ENCODE peak calls at places on chromosomes 16 and 17, in four cellular contexts. One of them, this sample, is unnamed.

GRCh38 chr16:67528222-67528869 is at the start of gene RIPOR1:
- DNase-seq in H1: no peak
- DNase-seq in A549: peak
- DNase-seq in HepG2: peak
- DNase-seq in this sample: peak

GRCh38 chr16:85457366-85457765 is 155.8 kb upstream of the GSE1 start:
- DNase-seq in HepG2: no peak
- DNase-seq in A549: no peak
- DNase-seq in H1: no peak
- DNase-seq in this sample: no peak

GRCh38 chr16:29877266-29877961 is 14.4 kb upstream of the CDIPT start:
- DNase-seq in H1: peak
- DNase-seq in A549: peak
- DNase-seq in HepG2: no peak
- DNase-seq in this sample: peak

GRCh38 chr16:56838622-56839337 is 26.2 kb upstream of the SLC12A3 start:
- DNase-seq in HepG2: peak
- DNase-seq in H1: no peak
- DNase-seq in A549: no peak
- DNase-seq in this sample: no peak

GRCh38 chr16:61823326-61823725 is 212.9 kb downstream of the CDH8 start:
- DNase-seq in H1: no peak
- DNase-seq in HepG2: no peak
- DNase-seq in A549: no peak
- DNase-seq in this sample: no peak

GRCh38 chr16:14548933-14549788 is 80.9 kb downstream of the PARN start:
- DNase-seq in H1: peak
- DNase-seq in A549: no peak
- DNase-seq in HepG2: peak
- DNase-seq in this sample: no peak

GRCh38 chr17:40436631-40437030 is 6.6 kb upstream of the IGFBP4 start:
- DNase-seq in H1: no peak
- DNase-seq in HepG2: no peak
- DNase-seq in A549: no peak
- DNase-seq in this sample: no peak

GRCh38 chr16:35911899-35912298 is 2452.5 kb downstream of the TP53TG3F start:
- DNase-seq in HepG2: no peak
- DNase-seq in A549: no peak
- DNase-seq in H1: no peak
- DNase-seq in this sample: no peak

GRCh38 chr17:59365383-59365981 is 34.0 kb downstream of the YPEL2 start:
- DNase-seq in H1: no peak
- DNase-seq in HepG2: peak
- DNase-seq in A549: no peak
- DNase-seq in this sample: peak

GRCh38 chr16:27238016-27238587 is 30.5 kb downstream of the NSMCE1 start:
- DNase-seq in HepG2: no peak
- DNase-seq in A549: no peak
- DNase-seq in H1: no peak
- DNase-seq in this sample: peak

GRCh38 chr16:85389679-85390470 is 223.2 kb upstream of the GSE1 start:
- DNase-seq in HepG2: no peak
- DNase-seq in A549: no peak
- DNase-seq in H1: no peak
- DNase-seq in this sample: no peak

GRCh38 chr17:38507436-38507835 is 79.2 kb downstream of the ARHGAP23 start:
- DNase-seq in H1: no peak
- DNase-seq in HepG2: no peak
- DNase-seq in A549: no peak
- DNase-seq in this sample: no peak

GRCh38 chr17:42843358-42843934 is 934 bp upstream of the AOC2 start:
- DNase-seq in A549: peak
- DNase-seq in H1: no peak
- DNase-seq in HepG2: peak
- DNase-seq in this sample: peak

GRCh38 chr17:41697122-41697962 is 8.7 kb downstream of the EIF1 start:
- DNase-seq in A549: no peak
- DNase-seq in H1: no peak
- DNase-seq in HepG2: no peak
- DNase-seq in this sample: no peak

GRCh38 chr17:40686192-40686591 is 17.4 kb downstream of the KRT24 start:
- DNase-seq in H1: no peak
- DNase-seq in HepG2: no peak
- DNase-seq in A549: no peak
- DNase-seq in this sample: no peak

GRCh38 chr17:17385502-17385901 is 82.3 kb downstream of the NT5M start:
- DNase-seq in A549: no peak
- DNase-seq in H1: no peak
- DNase-seq in HepG2: no peak
- DNase-seq in this sample: no peak

GRCh38 chr16:16033208-16033717 is 83.8 kb downstream of the ABCC1 start:
- DNase-seq in HepG2: no peak
- DNase-seq in A549: no peak
- DNase-seq in H1: no peak
- DNase-seq in this sample: no peak

GRCh38 chr17:59329558-59330313 is 1.7 kb upstream of the YPEL2 start:
- DNase-seq in A549: peak
- DNase-seq in H1: peak
- DNase-seq in HepG2: peak
- DNase-seq in this sample: peak

GRCh38 chr17:978110-979093 is 1.2 kb downstream of the NXN start:
- DNase-seq in H1: no peak
- DNase-seq in A549: no peak
- DNase-seq in HepG2: no peak
- DNase-seq in this sample: no peak

DNA sequence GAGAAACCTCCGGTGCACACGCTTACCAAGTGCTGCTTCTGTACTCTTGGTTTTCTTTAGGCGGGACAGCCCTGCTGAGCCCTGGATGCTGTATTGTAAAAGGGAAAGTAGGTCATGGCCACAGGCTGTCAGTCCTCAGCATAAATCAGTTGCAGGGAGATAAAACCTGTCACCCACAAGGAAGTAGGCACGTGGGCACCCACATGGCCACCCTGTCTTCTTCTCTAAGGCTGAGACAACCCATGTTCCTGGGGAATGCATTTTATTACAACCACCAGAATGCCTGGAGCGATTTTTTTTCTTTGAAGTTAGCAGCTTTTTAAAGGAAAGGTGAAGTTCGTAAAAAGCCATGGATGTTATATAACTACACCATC is 59.3 kb downstream of the ASIC2 start:
- DNase-seq in HepG2: no peak
- DNase-seq in A549: no peak
- DNase-seq in H1: no peak
- DNase-seq in this sample: no peak
- TF ChIP-seq EP300 in HepG2: no peak
- TF ChIP-seq EP300 in A549: no peak
- TF ChIP-seq EP300 in H1: no peak
- TF ChIP-seq EP300 in this sample: no peak

DNA sequence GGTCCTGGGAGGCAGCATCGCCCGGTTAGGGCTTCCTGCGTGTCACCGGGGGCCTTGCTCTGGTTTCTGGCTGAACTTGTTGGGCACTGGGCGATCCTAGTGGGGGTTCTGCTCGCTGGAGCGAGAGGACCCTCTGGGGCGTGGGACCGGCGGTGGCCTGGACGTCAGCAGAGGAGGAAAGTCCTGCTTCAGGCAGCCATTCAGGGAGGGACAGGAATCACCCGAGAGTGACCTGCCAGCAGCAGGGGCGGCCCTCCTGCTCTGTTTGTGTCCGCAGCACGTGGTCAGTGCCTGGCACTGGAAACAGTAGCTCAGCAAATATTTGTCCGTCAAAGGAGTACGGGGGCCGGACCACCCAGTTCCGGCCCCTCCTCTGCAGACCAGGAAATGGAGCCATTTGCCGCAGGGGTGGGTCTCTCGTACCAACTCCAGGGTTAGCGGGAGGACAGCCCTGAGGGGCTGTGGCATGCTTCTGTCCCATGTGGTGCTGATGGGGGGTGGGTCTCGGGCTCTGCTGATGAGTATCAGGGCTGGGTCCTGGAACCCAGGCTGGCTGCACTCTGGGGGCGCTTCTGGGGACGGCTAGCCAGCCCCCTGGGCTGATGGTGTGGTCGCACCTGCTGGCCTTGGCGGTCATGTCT is 48.3 kb downstream of the BAIAP2 start:
- DNase-seq in H1: no peak
- DNase-seq in A549: no peak
- DNase-seq in HepG2: peak
- DNase-seq in this sample: no peak
- TF ChIP-seq MAFK in H1: no peak
- TF ChIP-seq MAFK in A549: no peak
- TF ChIP-seq MAFK in HepG2: peak
- TF ChIP-seq MAFK in this sample: no peak

GRCh38 chr17:78272181-78272913 is 40.9 kb downstream of the TMEM235 start:
- DNase-seq in HepG2: no peak
- DNase-seq in H1: no peak
- DNase-seq in A549: no peak
- DNase-seq in this sample: peak
- TF ChIP-seq EP300 in HepG2: no peak
- TF ChIP-seq EP300 in H1: no peak
- TF ChIP-seq EP300 in A549: no peak
- TF ChIP-seq EP300 in this sample: peak

GRCh38 chr17:7326186-7326585 is 2.9 kb downstream of the NEURL4 start:
- DNase-seq in H1: no peak
- DNase-seq in HepG2: no peak
- DNase-seq in A549: no peak
- DNase-seq in this sample: no peak
- TF ChIP-seq MAFK in H1: no peak
- TF ChIP-seq MAFK in HepG2: no peak
- TF ChIP-seq MAFK in A549: no peak
- TF ChIP-seq MAFK in this sample: no peak

DNA sequence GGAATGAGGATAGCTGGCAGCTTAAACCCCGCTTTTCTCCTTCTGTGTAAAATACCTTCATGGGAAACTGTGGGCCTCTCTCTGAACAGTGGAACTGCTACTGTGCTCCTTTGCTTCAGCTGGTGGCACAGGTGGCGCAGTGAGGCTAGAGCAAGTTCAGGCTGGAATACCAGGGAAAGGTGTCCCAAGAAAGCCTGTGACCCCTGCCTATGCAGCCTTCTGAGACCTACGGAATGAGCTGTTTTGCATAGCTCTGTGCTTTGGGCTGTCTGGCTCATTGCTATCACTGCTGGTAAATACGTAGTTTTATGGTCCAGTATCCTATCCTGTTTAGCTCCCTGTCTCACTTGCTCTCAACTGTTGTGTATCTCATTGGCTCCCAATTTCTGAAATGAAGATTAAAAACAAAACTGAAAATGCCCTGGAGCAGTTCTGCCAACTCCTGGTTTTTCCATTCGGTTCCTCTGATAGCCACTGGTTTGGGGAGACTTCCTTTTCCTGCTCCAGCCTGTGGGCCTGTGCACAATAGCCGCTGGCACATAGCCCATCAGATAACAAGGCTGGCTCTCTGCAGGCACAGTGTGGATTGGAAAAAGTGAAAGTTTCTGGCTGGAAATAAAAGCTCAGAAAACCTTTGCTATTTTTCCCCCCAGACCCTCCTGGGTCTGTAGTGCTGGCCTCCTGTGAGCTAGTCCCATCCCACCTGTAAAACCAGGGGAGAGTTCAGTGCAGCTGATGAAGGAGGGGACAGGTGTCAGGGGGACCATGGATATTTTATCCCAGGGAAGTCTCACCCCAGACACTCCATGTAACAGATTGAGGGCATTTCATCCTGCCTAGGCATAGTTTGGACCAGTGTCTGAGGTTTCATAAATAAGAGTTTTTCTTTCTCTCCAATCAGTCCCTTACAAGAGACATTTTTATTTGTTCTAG is 24.1 kb downstream of the LIMD2 start:
- DNase-seq in A549: no peak
- DNase-seq in HepG2: peak
- DNase-seq in H1: no peak
- DNase-seq in this sample: peak
- TF ChIP-seq EP300 in A549: no peak
- TF ChIP-seq EP300 in HepG2: no peak
- TF ChIP-seq EP300 in H1: no peak
- TF ChIP-seq EP300 in this sample: peak

GRCh38 chr16:12027091-12027490 is 50.6 kb downstream of the SNX29 start:
- DNase-seq in H1: peak
- DNase-seq in HepG2: no peak
- DNase-seq in A549: no peak
- DNase-seq in this sample: no peak
- TF ChIP-seq MAFK in H1: no peak
- TF ChIP-seq MAFK in HepG2: no peak
- TF ChIP-seq MAFK in A549: no peak
- TF ChIP-seq MAFK in this sample: no peak

DNA sequence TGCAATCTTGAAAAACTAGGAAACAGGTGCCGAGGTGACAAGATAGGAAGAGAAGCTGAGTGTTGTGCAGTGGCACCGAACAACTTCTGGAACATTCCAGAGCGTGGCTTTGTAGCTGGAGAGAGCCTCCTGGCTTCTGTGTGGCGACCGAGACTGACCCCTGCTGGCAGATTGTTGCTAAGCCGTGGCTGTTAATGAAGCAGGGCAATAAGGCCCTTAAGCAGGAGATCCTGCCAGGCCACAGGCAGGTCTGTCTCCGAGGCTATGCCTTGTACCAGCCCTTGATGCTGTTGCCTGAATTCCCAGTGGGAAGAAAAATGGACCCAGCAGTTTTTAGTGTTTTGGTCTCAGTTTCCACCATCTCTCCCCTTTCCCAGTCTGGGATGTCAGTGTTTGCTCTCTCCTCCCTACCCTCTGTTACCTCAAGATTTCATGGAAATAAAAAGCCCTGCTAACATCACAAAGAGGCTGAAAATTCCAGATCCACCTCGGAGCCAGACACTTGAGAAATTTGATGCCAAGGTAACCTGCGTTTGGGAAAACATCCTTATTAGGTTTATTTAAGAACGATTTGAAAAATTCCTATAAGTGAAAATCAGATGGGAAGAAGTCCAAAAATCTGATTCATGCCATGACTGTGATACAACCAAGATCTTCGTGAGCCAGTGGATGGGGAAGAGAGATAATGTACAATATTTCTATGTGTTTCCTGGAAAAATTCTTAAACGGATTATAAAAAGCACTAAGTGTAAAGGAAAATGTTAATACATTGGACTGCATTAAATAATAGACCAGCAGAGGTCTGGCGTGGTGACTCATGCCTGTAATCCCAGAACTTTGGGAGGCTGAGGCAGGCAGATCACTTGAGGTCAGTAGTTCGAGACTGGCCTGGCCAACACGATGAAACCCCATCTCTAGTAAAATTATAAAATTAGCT is 265.1 kb downstream of the PRKCA start:
- DNase-seq in H1: peak
- DNase-seq in HepG2: peak
- DNase-seq in A549: peak
- DNase-seq in this sample: peak
- TF ChIP-seq EP300 in H1: no peak
- TF ChIP-seq EP300 in HepG2: no peak
- TF ChIP-seq EP300 in A549: peak
- TF ChIP-seq EP300 in this sample: peak